ENCODE peak calls at places on chromosomes 6 and 20, in nine cellular contexts. M is nephron progenitor cell; P is progenitor cell of endocrine pancreas; X is NCI-H1436; O is hippocampal formation; Y is germinal center; C is CD4-positive, alpha-beta T cell; Q is NB4; J is AG08396. I is an unnamed sample.
A peak's percentile ranks its signal among the peaks of the same experiment; 100 is the strongest.

GRCh38 chr6:108622601-108623335 is 62.1 kb downstream of the FOXO3 start:
- DNase-seq in M (no peak), P (no peak), X (no peak), O (peak; percentile 26), Y (no peak), C (no peak), Q (peak; percentile 90), J (peak; percentile 74), I (no peak)

GRCh38 chr6:71171478-71172070 is 117.0 kb upstream of the OGFRL1 start:
- DNase-seq in M (no peak), P (no peak), X (no peak), O (no peak), Y (no peak), C (no peak), Q (no peak), J (no peak), I (no peak)

GRCh38 chr20:24953621-24954133 is 4.6 kb downstream of the CST7 start:
- DNase-seq in M (no peak), P (no peak), X (no peak), O (no peak), Y (no peak), C (no peak), Q (no peak), J (no peak), I (no peak)

GRCh38 chr6:119314894-119315272 is 34.7 kb downstream of the MAN1A1 start:
- DNase-seq in M (no peak), P (no peak), X (no peak), O (no peak), Y (no peak), C (no peak), Q (no peak), J (no peak), I (no peak)

GRCh38 chr20:37114012-37114411 is 18.2 kb upstream of the RBL1 start:
- DNase-seq in M (no peak), P (no peak), X (no peak), O (no peak), Y (no peak), C (no peak), Q (no peak), J (no peak), I (no peak)

GRCh38 chr6:161418458-161418945 is 144.6 kb upstream of the AGPAT4 start:
- DNase-seq in M (peak; percentile 48), P (peak; percentile 20), X (peak; percentile 73), O (peak; percentile 26), Y (peak; percentile 19), C (no peak), Q (peak; percentile 69), J (peak; percentile 56), I (peak; percentile 29)

GRCh38 chr6:157813757-157814455 is 9.1 kb upstream of the SNX9 start:
- DNase-seq in M (no peak), P (no peak), X (no peak), O (no peak), Y (no peak), C (no peak), Q (no peak), J (no peak), I (no peak)

GRCh38 chr20:44068780-44069191 is 118.2 kb downstream of the JPH2 start:
- DNase-seq in M (no peak), P (peak; percentile 6), X (no peak), O (no peak), Y (no peak), C (no peak), Q (peak; percentile 78), J (no peak), I (no peak)

GRCh38 chr6:157253017-157253416 is 70.3 kb downstream of the TMEM242 start:
- DNase-seq in M (no peak), P (no peak), X (no peak), O (no peak), Y (no peak), C (no peak), Q (no peak), J (no peak), I (no peak)

GRCh38 chr6:20464041-20464440 is 62.4 kb downstream of the E2F3 start:
- DNase-seq in M (no peak), P (no peak), X (no peak), O (no peak), Y (no peak), C (no peak), Q (no peak), J (no peak), I (no peak)

GRCh38 chr6:150091466-150091865 is 22.5 kb upstream of the ULBP3 start:
- DNase-seq in M (no peak), P (no peak), X (no peak), O (no peak), Y (no peak), C (no peak), Q (no peak), J (no peak), I (no peak)

GRCh38 chr6:34982424-34982852 is 93.4 kb downstream of the ANKS1A start:
- DNase-seq in M (no peak), P (no peak), X (no peak), O (peak; percentile 38), Y (no peak), C (no peak), Q (peak; percentile 51), J (peak; percentile 27), I (no peak)

GRCh38 chr20:59094576-59094975 is 52.0 kb upstream of the PRELID3B start:
- DNase-seq in M (no peak), P (no peak), X (no peak), O (no peak), Y (no peak), C (no peak), Q (no peak), J (no peak), I (no peak)

GRCh38 chr6:75076009-75076408 is 129.8 kb downstream of the COL12A1 start:
- DNase-seq in M (no peak), P (no peak), X (no peak), O (no peak), Y (no peak), C (no peak), Q (no peak), J (no peak), I (no peak)

GRCh38 chr6:51655517-51655916 is 431.9 kb downstream of the PKHD1 start:
- DNase-seq in M (no peak), P (no peak), X (no peak), O (no peak), Y (no peak), C (no peak), Q (no peak), J (no peak), I (no peak)

GRCh38 chr20:62163485-62163865 is 19.4 kb upstream of the MTG2 start:
- DNase-seq in M (no peak), P (no peak), X (no peak), O (no peak), Y (no peak), C (no peak), Q (no peak), J (no peak), I (no peak)

GRCh38 chr6:142885182-142885867 is 59.7 kb downstream of the HIVEP2 start:
- DNase-seq in M (peak; percentile 35), P (no peak), X (no peak), O (no peak), Y (peak; percentile 15), C (no peak), Q (peak; percentile 89), J (peak; percentile 60), I (no peak)

GRCh38 chr6:4380881-4381281 is 245.5 kb upstream of the ECI2 start:
- DNase-seq in M (no peak), P (no peak), X (no peak), O (no peak), Y (no peak), C (no peak), Q (no peak), J (no peak), I (no peak)

I was measured in NCI-H1417 treated with DMSO at 0.1 percent for 48 hours.